ENCODE peak calls at places on chromosome 21, in four cellular contexts. O is A549, H is H1, P is HepG2. A is an unnamed sample.

GRCh38 chr21:31752352-31752751 is 20.4 kb upstream of the SCAF4 start:
- DNase-seq in O (peak; percentile 4), H (no peak), P (no peak), A (no peak)

GRCh38 chr21:39321424-39321823 is 8.0 kb upstream of the BRWD1 start:
- DNase-seq in O (peak; percentile 14), H (no peak), P (no peak), A (no peak)

GRCh38 chr21:45318146-45318555 is 30.5 kb upstream of the POFUT2 start:
- DNase-seq in O (no peak), H (no peak), P (no peak), A (no peak)

GRCh38 chr21:16573581-16573980 is 843.8 kb downstream of the USP25 start:
- DNase-seq in O (no peak), H (no peak), P (no peak), A (no peak)

GRCh38 chr21:16633851-16634521 is 878.9 kb upstream of the CXADR start:
- DNase-seq in O (no peak), H (no peak), P (no peak), A (no peak)

GRCh38 chr21:25513810-25514209 is 93.5 kb downstream of the MRPL39 start:
- DNase-seq in O (no peak), H (no peak), P (no peak), A (no peak)

GRCh38 chr21:29208044-29208665 is 77.7 kb downstream of the MAP3K7CL start:
- DNase-seq in O (no peak), H (no peak), P (no peak), A (no peak)

GRCh38 chr21:16196521-16197208 is 466.9 kb downstream of the USP25 start:
- DNase-seq in O (no peak), H (no peak), P (no peak), A (no peak)

GRCh38 chr21:15722591-15723324 is 7.0 kb upstream of the USP25 start:
- DNase-seq in O (no peak), H (no peak), P (no peak), A (no peak)

GRCh38 chr21:37155216-37155615 is 82.2 kb downstream of the TTC3 start:
- DNase-seq in O (no peak), H (no peak), P (no peak), A (no peak)

GRCh38 chr21:33196956-33197374 is 32.8 kb upstream of the IFNAR2 start:
- DNase-seq in O (peak; percentile 67), H (peak; percentile 47), P (peak; percentile 60), A (peak; percentile 75)

GRCh38 chr21:32979598-32980268 is 46.0 kb upstream of the OLIG2 start:
- DNase-seq in O (no peak), H (no peak), P (no peak), A (no peak)

GRCh38 chr21:15850645-15851044 is 120.9 kb downstream of the USP25 start:
- DNase-seq in O (peak; percentile 3), H (no peak), P (peak; percentile 1), A (no peak)

GRCh38 chr21:39666681-39667315 is 54.1 kb downstream of the B3GALT5 start:
- DNase-seq in O (no peak), H (no peak), P (no peak), A (no peak)

GRCh38 chr21:17730782-17731181 is 88.4 kb downstream of the C21orf91 start:
- DNase-seq in O (no peak), H (no peak), P (no peak), A (no peak)

GRCh38 chr21:39208624-39209333 is 25.5 kb upstream of the PSMG1 start:
- DNase-seq in O (no peak), H (no peak), P (no peak), A (peak; percentile 67)

GRCh38 chr21:45860493-45861155 is 120.9 kb upstream of the COL6A1 start:
- DNase-seq in O (no peak), H (no peak), P (no peak), A (no peak)

GRCh38 chr21:35615325-35615724 is 445.0 kb downstream of the SETD4 start:
- DNase-seq in O (no peak), H (no peak), P (no peak), A (no peak)
- TF ChIP-seq RNF2 in O (no peak), H (no peak), P (no peak), A (no peak)

GRCh38 chr21:43842742-43843141 is 22.3 kb upstream of the AGPAT3 start:
- DNase-seq in O (no peak), H (no peak), P (no peak), A (no peak)
- TF ChIP-seq RNF2 in O (no peak), H (no peak), P (no peak), A (no peak)

GRCh38 chr21:34967509-34968289 is 81.4 kb downstream of the RUNX1 start:
- DNase-seq in O (no peak), H (no peak), P (peak; percentile 42), A (peak; percentile 66)
- TF ChIP-seq RNF2 in O (no peak), H (no peak), P (no peak), A (no peak)

DNA sequence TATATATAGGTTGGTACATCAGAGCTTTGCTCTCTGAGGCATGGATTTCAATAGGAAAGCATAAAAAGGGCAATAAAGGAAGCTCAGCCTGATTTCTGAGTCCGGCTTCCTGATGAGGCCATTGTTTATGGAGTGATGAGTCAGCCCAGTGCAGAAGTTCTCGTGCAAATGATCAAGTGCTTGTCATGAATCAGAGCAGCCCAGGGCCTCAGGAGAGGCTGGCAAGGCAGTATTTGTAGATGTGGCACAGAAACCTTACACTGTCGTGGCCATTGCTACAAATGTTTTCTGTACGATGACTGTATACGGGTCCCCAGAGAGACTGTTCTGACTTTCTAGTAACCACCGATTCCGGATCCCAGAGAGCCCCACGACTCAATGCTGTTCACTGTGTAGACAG is 26.7 kb downstream of the UMODL1 start:
- DNase-seq in O (peak; percentile 84), H (no peak), P (peak; percentile 55), A (no peak)
- TF ChIP-seq RNF2 in O (no peak), H (no peak), P (no peak), A (no peak)

DNA sequence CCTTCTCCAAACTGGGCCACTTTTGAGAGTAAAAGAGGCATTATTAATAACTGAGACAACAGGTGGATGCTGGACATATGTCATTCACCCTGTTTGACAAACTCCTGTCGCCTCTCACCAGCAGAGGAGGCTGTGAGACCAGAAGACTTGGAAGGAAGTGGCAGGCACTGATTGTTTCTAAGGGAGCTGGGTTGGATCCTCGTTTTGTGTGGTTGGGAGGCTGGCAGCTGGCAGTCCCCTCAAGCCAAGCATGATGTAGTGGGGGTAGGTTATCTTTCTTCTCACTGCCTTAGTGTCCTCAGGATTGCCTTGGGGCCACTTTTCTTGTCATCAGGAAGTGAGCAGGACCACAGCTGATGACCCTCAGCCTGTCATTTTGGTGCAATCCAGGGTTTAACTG is 86.5 kb upstream of the KCNJ15 start:
- DNase-seq in O (peak; percentile 57), H (peak; percentile 15), P (no peak), A (peak; percentile 16)
- TF ChIP-seq RNF2 in O (no peak), H (no peak), P (no peak), A (no peak)

DNA sequence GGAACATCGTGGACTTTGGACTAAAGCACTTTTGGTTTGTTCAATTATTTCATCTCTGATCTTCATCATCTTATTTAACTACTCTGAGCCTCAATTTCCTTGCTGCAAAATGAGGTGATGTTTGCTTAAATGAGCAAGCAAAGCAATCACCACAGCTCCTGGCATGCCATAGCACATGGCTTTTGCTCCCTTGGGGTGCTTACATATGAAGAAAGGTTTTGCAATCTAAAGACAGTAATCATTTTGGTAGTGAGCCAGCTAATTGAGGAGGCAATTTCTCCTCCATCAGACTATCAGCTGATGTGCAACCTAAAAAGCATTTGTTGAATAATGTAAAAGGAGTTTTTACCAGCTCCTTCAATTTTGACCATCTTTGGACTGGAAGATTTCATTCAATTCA is 68.8 kb upstream of the KCNJ15 start:
- DNase-seq in O (no peak), H (no peak), P (no peak), A (no peak)
- TF ChIP-seq RNF2 in O (no peak), H (no peak), P (no peak), A (no peak)